ENCODE peak calls at places on chromosomes 4 and X, in four cellular contexts. C is IMR-90, J is pancreas, W is AG04450. X is an unnamed sample.

GRCh38 chr4:113559947-113560346 is 201.6 kb downstream of the CAMK2D start:
- DNase-seq in W (no peak), J (no peak), C (no peak), X (no peak)

GRCh38 chr4:174222266-174222872 is 61.1 kb downstream of the FBXO8 start:
- DNase-seq in C (peak; percentile 29), J (peak; percentile 15), W (no peak), X (no peak)

GRCh38 chr4:168540086-168540864 is 43.4 kb downstream of the PALLD start:
- DNase-seq in W (peak; percentile 48), C (peak; percentile 86), J (no peak), X (no peak)

GRCh38 chrX:386239-386767 is 404 bp downstream of the PPP2R3B start:
- DNase-seq in J (peak; percentile 19), C (no peak), W (no peak), X (no peak)

GRCh38 chrX:74931214-74931613 is 6.0 kb upstream of the NEXMIF start:
- DNase-seq in J (no peak), C (no peak), W (no peak), X (no peak)

GRCh38 chrX:133660356-133660755 is 245.1 kb upstream of the GPC4 start:
- DNase-seq in C (peak; percentile 48), W (no peak), J (peak; percentile 36), X (no peak)

GRCh38 chr4:77126844-77127614 is 30.0 kb upstream of the CCNG2 start:
- DNase-seq in W (no peak), C (no peak), J (no peak), X (no peak)

GRCh38 chrX:23756165-23756564 is 13.1 kb upstream of the ACOT9 start:
- DNase-seq in J (peak; percentile 53), C (peak; percentile 41), W (no peak), X (peak; percentile 27)

GRCh38 chr4:6939761-6940743 is 30.4 kb downstream of the TBC1D14 start:
- DNase-seq in C (no peak), W (no peak), J (no peak), X (no peak)

GRCh38 chrX:136752796-136753195 is 27.9 kb downstream of the ARHGEF6 start:
- DNase-seq in J (no peak), W (no peak), C (peak; percentile 11), X (no peak)

GRCh38 chrX:136652822-136653723 is 5.1 kb downstream of the CD40LG start:
- DNase-seq in J (no peak), W (no peak), C (no peak), X (no peak)

GRCh38 chr4:128502818-128503527 is 215.4 kb upstream of the PGRMC2 start:
- DNase-seq in W (no peak), C (no peak), J (no peak), X (no peak)

GRCh38 chrX:129930941-129931410 is 25.0 kb downstream of the UTP14A start:
- DNase-seq in C (no peak), J (no peak), W (no peak), X (no peak)

GRCh38 chrX:71215335-71215912 is 7.6 kb upstream of the GJB1 start:
- DNase-seq in C (no peak), J (peak; percentile 47), W (no peak), X (no peak)

GRCh38 chrX:78747471-78747870 is at the start of gene LPAR4:
- DNase-seq in W (no peak), C (no peak), J (no peak), X (no peak)

GRCh38 chrX:49100704-49101628 is 21.3 kb upstream of the WDR45 start:
- DNase-seq in J (peak; percentile 92), W (peak; percentile 73), C (peak; percentile 89), X (peak; percentile 90)

GRCh38 chr4:52588097-52588496 is 71.0 kb downstream of the USP46 start:
- DNase-seq in J (peak; percentile 36), C (peak; percentile 13), W (no peak), X (peak; percentile 21)

GRCh38 chrX:40853816-40854123 is 118.4 kb upstream of the MED14 start:
- DNase-seq in J (no peak), W (no peak), C (no peak), X (no peak)

GRCh38 chrX:153900806-153901752 is 3.4 kb upstream of the AVPR2 start:
- DNase-seq in J (no peak), W (peak; percentile 60), C (peak; percentile 87), X (peak; percentile 39)

GRCh38 chr4:74092957-74093356 is 6.0 kb downstream of the CXCL2 start:
- DNase-seq in J (no peak), W (no peak), C (peak; percentile 39), X (no peak)

GRCh38 chr4:2714071-2714770 is 41.9 kb downstream of the TNIP2 start:
- DNase-seq in W (no peak), J (no peak), C (peak; percentile 71), X (peak; percentile 26)

GRCh38 chr4:26032142-26032541 is 118.1 kb downstream of the SMIM20 start:
- DNase-seq in J (no peak), C (peak; percentile 88), W (peak; percentile 39), X (no peak)

GRCh38 chr4:26033389-26033788 is 119.4 kb downstream of the SMIM20 start:
- DNase-seq in J (no peak), C (no peak), W (no peak), X (no peak)

GRCh38 chr4:26030780-26031179 is 116.8 kb downstream of the SMIM20 start:
- DNase-seq in W (no peak), C (no peak), J (no peak), X (no peak)

GRCh38 chr4:26031704-26032103 is 117.7 kb downstream of the SMIM20 start:
- DNase-seq in C (no peak), J (no peak), W (no peak), X (no peak)

GRCh38 chr4:26032572-26033320 is 118.7 kb downstream of the SMIM20 start:
- DNase-seq in C (peak; percentile 91), J (no peak), W (peak; percentile 69), X (no peak)
- H3K27ac ChIP-seq in C (peak overlapping the region; percentile 57), J (no peak overlapping the region), W (peak overlapping the region; percentile 83), X (peak overlapping the region; percentile 49)

GRCh38 chr4:187666634-187667033 is 328.9 kb upstream of the ZFP42 start:
- DNase-seq in W (no peak), C (peak; percentile 38), J (no peak), X (no peak)
- TF ChIP-seq CTCF in W (no peak), C (no peak), J (no peak), X (no peak)

DNA sequence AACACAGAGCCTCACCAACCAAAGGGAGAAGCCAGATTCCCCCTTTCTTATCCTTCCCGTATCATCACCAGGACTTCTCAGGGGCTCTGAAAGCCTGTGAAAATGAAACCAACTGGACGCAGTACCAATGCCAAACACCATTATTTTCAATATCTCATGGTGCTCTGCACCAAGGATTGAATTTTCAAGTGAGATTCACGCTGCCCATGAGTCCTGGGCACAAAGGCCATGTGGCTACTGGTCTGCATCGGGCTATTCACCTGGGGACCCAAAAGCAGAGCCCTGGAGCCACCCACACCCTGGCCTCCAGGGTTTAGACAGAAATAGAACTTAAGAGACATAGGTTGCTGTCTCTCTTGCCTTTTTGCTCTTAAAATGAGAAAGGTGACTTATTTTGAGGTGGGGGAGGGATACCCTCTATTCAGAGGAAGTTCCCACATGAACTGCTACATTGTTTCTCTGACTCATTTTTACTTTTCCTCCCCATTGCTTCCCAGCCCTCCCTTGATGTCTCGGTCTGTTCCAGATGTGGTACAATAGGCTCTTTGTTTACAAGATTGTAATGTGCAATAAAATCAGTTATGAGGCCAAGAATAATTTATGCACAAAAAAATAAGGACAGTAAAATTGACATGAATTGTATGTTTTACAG is 55.4 kb downstream of the MAML3 start:
- DNase-seq in C (peak; percentile 87), J (no peak), W (no peak), X (no peak)
- H3K27ac ChIP-seq in C (peak overlapping the region; percentile 62), J (peak overlapping the region; percentile 4), W (peak overlapping the region; percentile 32), X (peak overlapping the region; percentile 90)

DNA sequence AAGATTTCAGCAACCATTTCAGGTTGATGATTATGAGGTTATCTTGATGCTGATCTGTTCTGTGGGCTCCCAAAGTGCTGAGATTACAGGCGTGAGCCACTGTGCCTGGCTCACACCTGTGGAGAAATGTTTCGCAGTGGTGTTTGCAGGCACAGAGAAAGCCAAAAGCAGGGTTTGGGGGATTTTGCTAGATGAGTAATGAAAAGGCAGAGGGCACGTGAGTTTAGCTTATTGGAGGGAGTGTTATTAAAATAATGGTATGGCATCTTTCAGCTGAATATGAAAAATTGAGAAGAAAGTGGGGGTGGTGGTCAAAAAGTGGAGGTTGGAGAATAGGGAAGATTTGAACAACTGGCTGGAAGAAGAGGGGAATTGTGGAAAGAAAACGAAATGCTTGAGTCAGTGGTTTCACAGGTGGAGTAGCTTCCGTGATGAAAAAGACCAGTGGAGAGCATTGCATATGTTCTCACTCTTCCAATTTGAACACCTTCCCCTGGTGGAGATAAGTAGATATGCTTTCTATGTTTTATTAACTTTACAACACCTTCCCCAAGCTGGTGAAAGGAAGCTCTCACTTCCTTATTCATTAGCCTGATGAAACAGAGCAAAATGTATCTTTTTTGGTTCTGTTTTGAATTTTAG is 1.1 kb upstream of the CHST7 start:
- DNase-seq in J (no peak), C (no peak), W (no peak), X (no peak)
- TF ChIP-seq CTCF in J (no peak), C (no peak), W (no peak), X (no peak)

GRCh38 chrX:145848451-145848850 is 30.8 kb downstream of the SLITRK2 start:
- DNase-seq in W (no peak), C (no peak), J (peak; percentile 14), X (no peak)

GRCh38 chrX:145848857-145849256 is 31.2 kb downstream of the SLITRK2 start:
- DNase-seq in J (no peak), C (no peak), W (no peak), X (no peak)

GRCh38 chrX:145843196-145843595 is 25.6 kb downstream of the SLITRK2 start:
- DNase-seq in C (no peak), W (no peak), J (no peak), X (no peak)

GRCh38 chrX:145844886-145845285 is 27.3 kb downstream of the SLITRK2 start:
- DNase-seq in C (no peak), W (no peak), J (no peak), X (no peak)
- H3K27ac ChIP-seq in C (no peak overlapping the region), W (no peak overlapping the region), J (no peak overlapping the region), X (no peak overlapping the region)

X was measured in left ventricle myocardium inferior.